ENCODE peak calls at places on chromosomes 13 and 19, in four cellular contexts. T is GM12878, C is HepG2, I is K562. D is an unnamed sample.

GRCh38 chr19:50705422-50706019 is 14.1 kb downstream of the SHANK1 start:
- DNase-seq in T (peak; percentile 21), C (peak; percentile 18), I (peak; percentile 81), D (peak; percentile 72)

GRCh38 chr19:42573642-42574041 is 21.1 kb downstream of the CEACAM8 start:
- DNase-seq in T (no peak), C (no peak), I (no peak), D (no peak)

GRCh38 chr19:19465436-19466070 is 49.8 kb downstream of the TSSK6 start:
- DNase-seq in T (no peak), C (no peak), I (no peak), D (no peak)

GRCh38 chr19:30305346-30306060 is 66.7 kb upstream of the ZNF536 start:
- DNase-seq in T (no peak), C (no peak), I (no peak), D (no peak)

GRCh38 chr13:64551755-64552154 is 2678.4 kb downstream of the PCDH9 start:
- DNase-seq in T (no peak), C (no peak), I (no peak), D (no peak)

GRCh38 chr19:47499371-47499770 is 15.4 kb upstream of the KPTN start:
- DNase-seq in T (no peak), C (no peak), I (no peak), D (no peak)

GRCh38 chr13:77386880-77387606 is 60.1 kb upstream of the MYCBP2 start:
- DNase-seq in T (no peak), C (no peak), I (no peak), D (no peak)

GRCh38 chr19:55962186-55962585 is 14.6 kb downstream of the NLRP8 start:
- DNase-seq in T (no peak), C (no peak), I (no peak), D (no peak)

GRCh38 chr19:10043286-10043927 is 30.1 kb downstream of the RDH8 start:
- DNase-seq in T (no peak), C (no peak), I (no peak), D (no peak)

GRCh38 chr19:35859414-35859813 is 2.7 kb downstream of the KIRREL2 start:
- DNase-seq in T (no peak), C (no peak), I (no peak), D (no peak)

GRCh38 chr19:35853038-35853756 is 893 bp upstream of the NPHS1 start:
- DNase-seq in T (no peak), C (no peak), I (no peak), D (no peak)

GRCh38 chr19:35858311-35858710 is 1.6 kb downstream of the KIRREL2 start:
- DNase-seq in T (no peak), C (no peak), I (no peak), D (no peak)

GRCh38 chr19:35856001-35856400 is 710 bp upstream of the KIRREL2 start:
- DNase-seq in T (no peak), C (no peak), I (no peak), D (no peak)

GRCh38 chr19:35856546-35857149 is at the start of gene KIRREL2:
- DNase-seq in T (no peak), C (no peak), I (no peak), D (no peak)
- TF ChIP-seq TARDBP in T (no peak), C (no peak), I (no peak), D (no peak)

DNA sequence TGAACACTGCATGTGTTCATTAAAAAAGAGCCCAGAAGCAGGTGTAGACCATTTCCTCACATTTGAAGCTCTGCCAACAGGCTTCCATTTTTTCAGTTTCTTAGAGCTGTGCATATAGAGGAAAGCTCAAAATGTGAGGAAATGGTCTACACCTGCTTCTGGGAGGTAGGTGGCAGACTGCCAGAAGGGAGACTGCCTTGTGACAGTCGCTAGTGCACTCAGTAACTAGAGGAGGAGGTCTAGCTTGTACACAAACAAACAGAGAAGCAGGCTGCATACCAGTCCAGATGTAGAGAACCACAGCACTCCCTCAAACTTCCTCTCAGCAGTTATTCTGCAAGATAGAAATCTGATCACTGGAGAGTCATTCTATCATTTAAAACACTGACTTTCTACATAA is 800.2 kb downstream of the EFNB2 start:
- DNase-seq in T (no peak), C (no peak), I (no peak), D (no peak)
- TF ChIP-seq BHLHE40 in T (no peak), C (no peak), I (no peak), D (no peak)

GRCh38 chr13:66844933-66845332 is 385.2 kb downstream of the PCDH9 start:
- DNase-seq in T (no peak), C (no peak), I (no peak), D (no peak)
- TF ChIP-seq TARDBP in T (no peak), C (no peak), I (no peak), D (no peak)

DNA sequence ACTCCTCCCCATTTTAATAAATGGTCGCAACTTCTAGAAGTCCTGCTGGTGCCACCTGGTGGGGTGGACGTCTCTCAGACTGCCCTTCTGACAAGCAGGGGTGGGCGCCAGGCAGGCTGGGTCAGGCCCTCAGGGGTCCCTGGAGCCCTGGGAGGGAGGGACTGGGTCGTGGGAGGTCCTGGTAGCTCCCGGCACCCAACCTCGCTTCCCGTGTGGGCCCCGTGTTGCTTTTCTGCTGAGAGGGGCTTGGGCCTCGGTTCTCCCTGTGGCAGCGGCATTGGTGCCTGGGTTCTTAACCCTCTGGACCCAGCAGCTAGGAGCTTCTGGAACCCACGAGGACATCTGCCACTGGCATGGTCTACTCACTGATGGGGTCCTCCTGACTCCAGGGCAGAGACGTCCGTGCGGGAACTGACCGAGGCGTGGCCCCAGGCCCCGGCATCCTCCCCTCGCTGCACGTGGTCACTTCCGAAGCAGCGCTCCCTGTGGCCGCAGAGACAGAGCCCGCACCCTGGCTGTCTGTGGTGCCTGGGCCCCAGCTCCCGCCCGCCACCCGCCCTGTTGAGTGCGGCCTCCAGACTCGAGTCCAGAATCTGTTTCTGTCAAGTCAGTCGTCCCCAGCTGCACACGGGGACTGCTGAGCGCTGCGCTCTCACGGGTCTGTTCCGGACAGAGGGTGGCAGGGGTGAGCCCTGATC is 6.0 kb upstream of the TMPRSS9 start:
- DNase-seq in T (no peak), C (no peak), I (no peak), D (no peak)
- TF ChIP-seq BHLHE40 in T (no peak), C (no peak), I (no peak), D (no peak)

DNA sequence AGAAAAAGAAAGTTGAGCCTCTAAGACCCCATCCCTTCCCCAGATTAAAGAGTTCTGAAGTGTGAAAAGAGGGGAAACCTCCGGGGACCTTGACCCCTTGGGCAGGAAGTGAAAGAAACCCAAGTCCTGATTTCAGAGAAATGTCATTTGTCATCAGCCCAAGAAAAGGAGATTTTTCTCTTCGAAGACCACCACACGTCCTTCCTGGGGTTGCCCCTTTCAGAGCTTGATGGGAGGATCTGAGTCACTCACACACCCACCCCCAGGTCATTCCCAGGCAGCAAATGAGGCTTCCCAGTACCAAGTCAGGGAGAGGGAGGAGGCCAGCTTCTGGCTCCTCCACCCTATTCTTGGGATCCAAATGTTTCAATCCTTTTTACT is 5.3 kb upstream of the KMT2B start:
- DNase-seq in T (no peak), C (no peak), I (no peak), D (no peak)
- TF ChIP-seq TARDBP in T (no peak), C (no peak), I (no peak), D (no peak)